ENCODE peak calls at places on chromosomes 6 and 20, in four cellular contexts. S, O, Q and A are unnamed samples.

GRCh38 chr20:50289581-50289980 is 99.0 kb downstream of the CEBPB start:
- DNase-seq in Q (no peak), O (no peak), S (no peak), A (no peak)

GRCh38 chr6:113362542-113363430 is 494.4 kb upstream of the MARCKS start:
- DNase-seq in Q (peak; percentile 15), S (no peak), O (no peak), A (no peak)

GRCh38 chr20:61434361-61434781 is 182.3 kb downstream of the CDH4 start:
- DNase-seq in Q (no peak), S (no peak), O (no peak), A (peak; percentile 13)

GRCh38 chr6:85747093-85747492 is 104.4 kb upstream of the SYNCRIP start:
- DNase-seq in Q (no peak), S (no peak), O (no peak), A (no peak)

GRCh38 chr20:31547017-31547675 is 32.9 kb downstream of the HM13 start:
- DNase-seq in O (peak; percentile 88), Q (peak; percentile 87), S (peak; percentile 57), A (peak; percentile 90)

GRCh38 chr6:77470983-77471382 is 7.7 kb upstream of the HTR1B start:
- DNase-seq in S (no peak), Q (no peak), O (no peak), A (no peak)

GRCh38 chr6:125144822-125145221 is 8.8 kb upstream of the TPD52L1 start:
- DNase-seq in Q (no peak), O (no peak), S (no peak), A (no peak)

GRCh38 chr20:4802522-4802921 is 80.8 kb downstream of the PRND start:
- DNase-seq in O (no peak), S (no peak), Q (no peak), A (no peak)

GRCh38 chr6:139257291-139257690 is 34.5 kb downstream of the TXLNB start:
- DNase-seq in Q (no peak), S (no peak), O (no peak), A (no peak)

GRCh38 chr6:47932575-47932974 is 150.7 kb downstream of the OPN5 start:
- DNase-seq in Q (no peak), S (no peak), O (no peak), A (no peak)

GRCh38 chr20:32252189-32252588 is 25.3 kb upstream of the KIF3B start:
- DNase-seq in Q (no peak), S (no peak), O (no peak), A (no peak)

GRCh38 chr20:56833427-56833826 is 204.3 kb downstream of the TFAP2C start:
- DNase-seq in Q (no peak), S (no peak), O (no peak), A (no peak)

GRCh38 chr6:62452586-62452985 is 166.6 kb upstream of the KHDRBS2 start:
- DNase-seq in S (no peak), O (no peak), Q (no peak), A (no peak)

GRCh38 chr6:128723667-128724066 is 159.3 kb upstream of the LAMA2 start:
- DNase-seq in Q (no peak), S (no peak), O (no peak), A (no peak)

GRCh38 chr6:157558049-157558448 is 177.1 kb downstream of the ZDHHC14 start:
- DNase-seq in S (no peak), Q (no peak), O (no peak), A (no peak)

GRCh38 chr6:109834595-109835437 is 143.3 kb upstream of the GPR6 start:
- DNase-seq in Q (no peak), O (no peak), S (no peak), A (no peak)

GRCh38 chr20:31835977-31836852 is 9.2 kb downstream of the FOXS1 start:
- DNase-seq in O (peak; percentile 59), S (peak; percentile 23), Q (peak; percentile 87), A (peak; percentile 34)

GRCh38 chr20:58459058-58459743 is 56.0 kb downstream of the APCDD1L start:
- DNase-seq in Q (no peak), O (no peak), S (peak; percentile 36), A (no peak)

GRCh38 chr6:144588674-144589325 is 303.7 kb downstream of the UTRN start:
- DNase-seq in S (no peak), O (no peak), Q (no peak), A (no peak)

GRCh38 chr6:79421707-79422484 is 115.3 kb downstream of the LCA5 start:
- DNase-seq in Q (no peak), S (peak; percentile 12), O (no peak), A (no peak)

GRCh38 chr20:52104546-52105044 is 87.0 kb downstream of the ZFP64 start:
- DNase-seq in S (no peak), Q (no peak), O (no peak), A (peak; percentile 52)

GRCh38 chr6:28496099-28496779 is 19.4 kb downstream of the GPX6 start:
- DNase-seq in Q (no peak), O (peak; percentile 20), S (no peak), A (no peak)

GRCh38 chr6:63573899-63574553 is 1.7 kb downstream of the LOC128125822 start:
- DNase-seq in Q (peak; percentile 82), O (peak; percentile 87), S (peak; percentile 33), A (peak; percentile 57)

GRCh38 chr6:16898640-16899428 is 137.6 kb upstream of the ATXN1 start:
- DNase-seq in S (no peak), Q (no peak), O (no peak), A (no peak)
- TF ChIP-seq FOXK2 in S (no peak), Q (no peak), O (no peak), A (no peak)

GRCh38 chr20:63520594-63520938 is at the start of gene PPDPF:
- DNase-seq in O (no peak), S (no peak), Q (peak; percentile 84), A (peak; percentile 98)

GRCh38 chr20:63518946-63519764 is 1.4 kb upstream of the PPDPF start:
- DNase-seq in S (no peak), Q (no peak), O (no peak), A (no peak)

GRCh38 chr20:63518351-63518861 is 2.2 kb upstream of the PPDPF start:
- DNase-seq in S (no peak), Q (no peak), O (no peak), A (no peak)

GRCh38 chr20:63520939-63521601 is 505 bp downstream of the PPDPF start:
- DNase-seq in S (no peak), O (peak; percentile 40), Q (peak; percentile 87), A (no peak)

DNA sequence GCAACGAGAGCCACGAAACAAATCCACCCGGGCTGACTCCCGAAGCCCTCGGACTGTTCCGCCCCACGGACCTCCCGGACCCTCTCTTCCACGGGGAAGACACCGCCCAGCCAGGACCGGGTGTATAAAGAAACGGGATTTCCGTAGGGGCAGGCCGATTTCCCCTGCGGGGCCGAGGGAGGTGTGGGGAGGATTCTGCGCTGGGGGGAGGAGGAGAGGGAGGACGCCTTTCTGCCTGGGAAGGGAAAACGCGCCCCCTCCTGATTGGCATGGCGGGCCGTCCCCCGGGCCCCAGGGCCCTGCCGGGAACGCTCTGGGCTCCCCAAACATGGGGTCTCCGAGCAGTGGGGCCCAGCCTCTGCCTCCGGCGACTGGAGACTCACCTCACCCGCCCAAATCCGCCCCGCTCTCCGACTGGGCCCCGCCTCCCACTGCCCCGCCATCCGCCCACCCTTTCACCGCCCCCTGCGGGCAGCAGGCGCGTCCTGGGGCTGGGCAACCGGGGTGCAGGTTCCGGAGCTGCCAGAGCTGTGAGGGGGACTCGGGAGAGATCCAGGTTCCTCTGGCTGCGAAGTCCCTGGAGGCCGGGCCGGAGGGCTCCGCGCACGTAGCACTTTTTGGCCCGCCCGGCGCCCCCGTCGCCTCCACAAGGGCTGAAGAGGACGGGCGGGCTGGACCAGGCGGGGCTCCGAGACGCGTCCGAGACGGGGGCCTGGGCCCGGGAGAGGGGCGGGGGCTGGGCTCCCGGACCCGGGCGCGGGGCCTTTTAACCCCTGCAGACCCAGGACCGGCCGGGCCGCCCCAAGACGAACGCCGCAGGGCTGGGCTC is 586 bp upstream of the PPDPF start:
- DNase-seq in S (no peak), Q (peak; percentile 66), O (no peak), A (peak; percentile 62)
- TF ChIP-seq FOXK2 in S (no peak), Q (no peak), O (no peak), A (no peak)

DNA sequence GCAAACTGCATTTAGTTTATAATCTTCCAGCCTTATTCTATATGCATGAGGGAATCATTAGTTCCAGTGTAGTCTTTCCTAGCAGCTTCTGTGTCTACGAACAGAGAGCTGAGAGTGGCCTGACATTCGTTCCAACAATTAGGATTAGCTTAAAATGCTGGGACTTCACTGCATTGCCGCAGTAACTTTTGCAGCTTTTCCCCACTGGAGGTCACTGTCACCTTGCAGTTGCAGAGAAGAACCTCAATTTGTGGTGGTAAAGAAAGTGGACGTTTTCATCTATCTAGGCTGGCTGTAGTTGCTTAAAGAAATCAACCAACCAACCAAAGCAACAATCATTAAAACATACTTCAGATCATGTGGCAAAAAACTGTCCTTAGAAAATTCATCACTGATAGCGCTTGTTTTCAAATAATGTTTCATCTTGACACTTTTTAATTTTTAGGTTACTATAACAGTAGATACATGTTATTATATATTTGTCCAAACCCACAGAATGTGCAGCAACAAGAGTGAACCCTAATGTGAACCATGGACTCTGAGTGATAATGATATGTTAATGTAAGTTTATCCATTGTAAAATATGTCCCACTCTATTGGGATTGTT is 12.2 kb downstream of the MYLK4 start:
- DNase-seq in O (peak; percentile 47), Q (peak; percentile 86), S (no peak), A (peak; percentile 65)
- TF ChIP-seq FOXK2 in O (no peak), Q (no peak), S (no peak), A (no peak)

GRCh38 chr6:41372526-41373366 is 37.3 kb downstream of the NCR2 start:
- DNase-seq in S (no peak), Q (no peak), O (peak; percentile 49), A (peak; percentile 21)

GRCh38 chr6:41371461-41371991 is 36.1 kb downstream of the NCR2 start:
- DNase-seq in Q (peak; percentile 12), S (no peak), O (no peak), A (no peak)

GRCh38 chr6:41373367-41373918 is 38.0 kb downstream of the NCR2 start:
- DNase-seq in S (no peak), O (no peak), Q (no peak), A (no peak)

GRCh38 chr6:41370488-41371111 is 35.2 kb downstream of the NCR2 start:
- DNase-seq in Q (no peak), S (no peak), O (no peak), A (no peak)

DNA sequence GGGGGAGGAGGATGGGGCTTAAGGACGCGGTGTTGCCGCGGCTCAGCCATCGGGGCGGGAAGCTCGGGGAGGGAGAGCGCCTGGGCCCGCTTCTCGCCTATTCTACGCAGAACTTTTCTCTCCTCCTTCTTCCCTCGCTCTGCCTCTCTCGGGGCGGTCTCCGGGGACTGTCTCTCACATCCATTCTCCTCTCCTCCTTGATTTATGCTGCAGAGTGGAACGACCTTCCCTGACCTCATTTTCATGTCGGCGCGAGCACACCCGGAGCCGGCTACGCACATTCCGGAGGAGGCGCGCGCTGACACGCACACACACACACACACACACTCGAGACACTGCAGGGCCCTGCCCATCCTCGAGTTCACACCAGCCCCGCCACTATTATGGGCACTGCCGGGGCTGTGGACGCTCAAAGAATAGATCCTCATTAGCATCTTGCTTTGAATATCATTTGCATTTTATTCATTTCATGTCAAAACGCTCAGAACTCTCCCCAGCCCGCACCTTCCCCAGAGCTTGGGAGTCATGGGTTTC is 36.7 kb downstream of the NCR2 start:
- DNase-seq in S (no peak), Q (no peak), O (no peak), A (no peak)
- TF ChIP-seq FOXK2 in S (no peak), Q (no peak), O (no peak), A (no peak)